ENCODE peak calls at places on chromosomes 12 and 14, in seven cellular contexts. Y, G, O, L, W, K and Q are unnamed samples.

GRCh38 chr14:66038214-66038977 is 447.8 kb upstream of the CCDC196 start:
- DNase-seq in O (peak; percentile 11), L (no peak), K (peak; percentile 63), Y (no peak), G (peak; percentile 16), W (no peak), Q (no peak)

GRCh38 chr12:103772367-103773108 is 68.5 kb downstream of the NT5DC3 start:
- DNase-seq in Y (no peak), G (no peak), K (no peak), O (no peak), W (peak; percentile 36), L (no peak), Q (no peak)

GRCh38 chr14:52025310-52025709 is 36.0 kb downstream of the RTRAF start:
- DNase-seq in L (no peak), K (no peak), Y (no peak), O (no peak), G (peak; percentile 86), W (no peak), Q (no peak)

GRCh38 chr14:101823511-101824120 is 62.1 kb downstream of the PPP2R5C start:
- DNase-seq in Y (no peak), G (no peak), L (peak; percentile 69), W (no peak), O (peak; percentile 60), K (no peak), Q (no peak)

GRCh38 chr12:11795910-11796459 is 146.5 kb downstream of the ETV6 start:
- DNase-seq in W (no peak), G (peak; percentile 82), O (no peak), L (no peak), K (peak; percentile 62), Y (no peak), Q (no peak)

GRCh38 chr14:70857499-70857895 is 48.2 kb upstream of the MAP3K9 start:
- DNase-seq in O (no peak), Y (no peak), L (no peak), W (no peak), G (peak; percentile 22), K (no peak), Q (no peak)

GRCh38 chr14:67564236-67564635 is 31.1 kb downstream of the PLEKHH1 start:
- DNase-seq in G (no peak), K (no peak), Y (no peak), L (no peak), W (no peak), O (no peak), Q (no peak)

GRCh38 chr14:86604546-86604945 is 1074.6 kb downstream of the FLRT2 start:
- DNase-seq in Y (no peak), K (no peak), L (no peak), W (no peak), O (no peak), G (no peak), Q (no peak)

GRCh38 chr12:59372971-59373370 is 222.9 kb upstream of the SLC16A7 start:
- DNase-seq in O (no peak), K (no peak), W (no peak), G (peak; percentile 43), L (peak; percentile 7), Y (no peak), Q (no peak)

GRCh38 chr14:101817511-101818001 is 56.0 kb downstream of the PPP2R5C start:
- DNase-seq in Y (no peak), K (no peak), O (no peak), W (no peak), L (peak; percentile 47), G (no peak), Q (no peak)